ENCODE peak calls at places on chromosomes 11 and 22, in four cellular contexts. T is sigmoid colon, Z is OCI-M1, A is NCI-H345. K is an unnamed sample.

GRCh38 chr11:114254571-114255146 is 41.5 kb upstream of the NNMT start:
- DNase-seq in T (no peak), Z (no peak), A (no peak), K (no peak)

GRCh38 chr11:110710520-110711381 is 1.5 kb downstream of the ARHGAP20 start:
- DNase-seq in Z (no peak), T (peak; percentile 79), A (peak; percentile 38), K (no peak)

GRCh38 chr22:29914165-29914564 is 31.2 kb downstream of the MTMR3 start:
- DNase-seq in T (no peak), Z (no peak), A (no peak), K (no peak)

GRCh38 chr22:29129644-29130201 is 56.9 kb downstream of the KREMEN1 start:
- DNase-seq in A (peak; percentile 44), Z (no peak), T (peak; percentile 33), K (no peak)

GRCh38 chr11:62926669-62927455 is 5.7 kb upstream of the CHRM1 start:
- DNase-seq in A (no peak), Z (no peak), T (no peak), K (no peak)

GRCh38 chr22:37904572-37905533 is 1.2 kb upstream of the MICALL1 start:
- DNase-seq in Z (peak; percentile 62), T (peak; percentile 83), A (no peak), K (no peak)

GRCh38 chr22:44738347-44738715 is 14.0 kb upstream of the ARHGAP8 start:
- DNase-seq in A (no peak), T (no peak), Z (no peak), K (no peak)

GRCh38 chr11:118913411-118914125 is 12.2 kb downstream of the BCL9L start:
- DNase-seq in A (no peak), T (no peak), Z (no peak), K (peak; percentile 74)

GRCh38 chr11:117961896-117962295 is 24.3 kb upstream of the IL10RA start:
- DNase-seq in T (no peak), Z (no peak), A (no peak), K (no peak)

GRCh38 chr22:28829358-28830181 is 29.2 kb upstream of the XBP1 start:
- DNase-seq in Z (peak; percentile 89), T (peak; percentile 89), A (peak; percentile 49), K (peak; percentile 80)

GRCh38 chr22:29691636-29692326 is 28.0 kb upstream of the CABP7 start:
- DNase-seq in Z (no peak), A (peak; percentile 93), T (no peak), K (no peak)

GRCh38 chr22:39731881-39732555 is 161.5 kb downstream of the CACNA1I start:
- DNase-seq in T (no peak), Z (no peak), A (no peak), K (no peak)

GRCh38 chr11:15929371-15929801 is 427.0 kb downstream of the SOX6 start:
- DNase-seq in A (no peak), Z (no peak), T (no peak), K (no peak)

GRCh38 chr11:69076129-69076791 is 27.5 kb downstream of the TPCN2 start:
- DNase-seq in A (no peak), Z (no peak), T (no peak), K (no peak)

K was measured in CD4-positive, CD25-positive, alpha-beta regulatory T cell.